ENCODE peak calls at places on chromosome 21, in seven cellular contexts. O, F, T, S, X, K and J are unnamed samples.
A peak's percentile ranks its signal among the peaks of the same experiment; 100 is the strongest.

GRCh38 chr21:38208118-38208517 is 48.7 kb upstream of the KCNJ15 start:
- DNase-seq in O (no peak), F (peak; percentile 7), T (no peak), S (no peak), X (no peak), K (no peak), J (no peak)

GRCh38 chr21:43266534-43266933 is 97.7 kb downstream of the CRYAA start:
- DNase-seq in O (no peak), F (no peak), T (no peak), S (no peak), X (no peak), K (no peak), J (no peak)

GRCh38 chr21:34881421-34881820 is 167.7 kb downstream of the RUNX1 start:
- DNase-seq in O (no peak), F (no peak), T (no peak), S (no peak), X (no peak), K (no peak), J (peak; percentile 89)

GRCh38 chr21:42751866-42752265 is 98.4 kb downstream of the PDE9A start:
- DNase-seq in O (no peak), F (no peak), T (no peak), S (no peak), X (no peak), K (no peak), J (no peak)

GRCh38 chr21:21439761-21440160 is 441.6 kb downstream of the NCAM2 start:
- DNase-seq in O (no peak), F (no peak), T (no peak), S (no peak), X (no peak), K (no peak), J (peak; percentile 2)

GRCh38 chr21:42645211-42646075 is 8.0 kb upstream of the PDE9A start:
- DNase-seq in O (no peak), F (no peak), T (no peak), S (no peak), X (no peak), K (no peak), J (no peak)

GRCh38 chr21:36125513-36126121 is 9.3 kb upstream of the CBR3 start:
- DNase-seq in O (peak; percentile 71), F (peak; percentile 66), T (no peak), S (peak; percentile 59), X (peak; percentile 53), K (no peak), J (peak; percentile 52)

GRCh38 chr21:16976132-16976666 is 536.6 kb upstream of the CXADR start:
- DNase-seq in O (no peak), F (no peak), T (no peak), S (no peak), X (no peak), K (no peak), J (peak; percentile 1)

GRCh38 chr21:44710756-44711326 is 531 bp downstream of the TSPEAR start:
- DNase-seq in O (no peak), F (no peak), T (peak; percentile 72), S (no peak), X (peak; percentile 30), K (no peak), J (no peak)
- H3K4me1 ChIP-seq in O (peaks cover 5% of the 10 kb centered on the region), F (no peaks in the 10 kb centered on the region), T (peaks cover 3% of the 10 kb centered on the region), S (peaks cover 32% of the 10 kb centered on the region), X (peaks cover 75% of the 10 kb centered on the region), K (peaks cover 33% of the 10 kb centered on the region), J (no peaks in the 10 kb centered on the region)

GRCh38 chr21:28826569-28826968 is 166.1 kb downstream of the LTN1 start:
- DNase-seq in O (no peak), F (no peak), T (no peak), S (no peak), X (no peak), K (no peak), J (no peak)

GRCh38 chr21:28832013-28832714 is 160.5 kb downstream of the LTN1 start:
- DNase-seq in O (no peak), F (peak; percentile 41), T (no peak), S (peak; percentile 17), X (no peak), K (no peak), J (peak; percentile 21)

GRCh38 chr21:28832715-28833061 is 160.0 kb downstream of the LTN1 start:
- DNase-seq in O (no peak), F (no peak), T (no peak), S (no peak), X (no peak), K (no peak), J (no peak)

GRCh38 chr21:28827422-28827821 is 165.3 kb downstream of the LTN1 start:
- DNase-seq in O (no peak), F (no peak), T (no peak), S (no peak), X (no peak), K (no peak), J (no peak)

DNA sequence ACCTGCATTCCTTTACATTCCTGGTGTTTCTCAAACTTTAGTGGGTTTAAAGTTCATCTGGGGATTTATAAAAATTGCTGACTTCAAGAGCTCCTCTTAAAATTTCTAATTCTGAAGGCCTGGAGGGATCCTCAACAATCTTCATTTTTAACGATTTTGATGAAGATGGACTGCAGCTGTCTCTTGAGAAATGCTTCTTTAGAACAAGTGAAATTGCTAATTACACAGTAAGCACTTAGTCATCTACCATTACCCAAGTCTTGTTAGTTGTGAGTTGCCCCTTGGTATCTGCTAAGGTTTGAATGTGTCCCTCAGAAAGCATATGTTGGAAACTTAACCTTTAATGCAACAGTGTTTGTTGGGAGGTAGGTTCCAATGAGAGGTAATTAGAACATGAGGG is 163.7 kb downstream of the LTN1 start:
- DNase-seq in O (no peak), F (no peak), T (no peak), S (no peak), X (no peak), K (no peak), J (no peak)
- H3K27ac ChIP-seq in O (no peak overlapping the region), F (no peak overlapping the region), T (no peak overlapping the region), S (no peak overlapping the region), X (no peak overlapping the region), K (no peak overlapping the region), J (no peak overlapping the region)

GRCh38 chr21:33011462-33011861 is 14.3 kb upstream of the OLIG2 start:
- DNase-seq in O (no peak), F (no peak), T (no peak), S (no peak), X (no peak), K (no peak), J (peak; percentile 55)

GRCh38 chr21:33013618-33014017 is 12.1 kb upstream of the OLIG2 start:
- DNase-seq in O (no peak), F (no peak), T (no peak), S (no peak), X (peak; percentile 29), K (no peak), J (no peak)

GRCh38 chr21:33007747-33008146 is 18.0 kb upstream of the OLIG2 start:
- DNase-seq in O (no peak), F (no peak), T (no peak), S (no peak), X (no peak), K (no peak), J (no peak)
- H3K4me1 ChIP-seq in O (no peaks in the 10 kb centered on the region), F (no peaks in the 10 kb centered on the region), T (no peaks in the 10 kb centered on the region), S (no peaks in the 10 kb centered on the region), X (no peaks in the 10 kb centered on the region), K (no peaks in the 10 kb centered on the region), J (no peaks in the 10 kb centered on the region)

GRCh38 chr21:41611966-41612606 is 104.1 kb upstream of the TMPRSS2 start:
- DNase-seq in O (peak; percentile 63), F (peak; percentile 30), T (peak; percentile 73), S (no peak), X (peak; percentile 64), K (no peak), J (peak; percentile 20)

GRCh38 chr21:41614456-41615010 is 106.6 kb upstream of the TMPRSS2 start:
- DNase-seq in O (no peak), F (peak; percentile 51), T (no peak), S (no peak), X (no peak), K (no peak), J (peak; percentile 29)

GRCh38 chr21:41611441-41611840 is 103.5 kb upstream of the TMPRSS2 start:
- DNase-seq in O (no peak), F (no peak), T (no peak), S (no peak), X (no peak), K (no peak), J (no peak)

GRCh38 chr21:41613421-41613998 is 105.6 kb upstream of the TMPRSS2 start:
- DNase-seq in O (no peak), F (no peak), T (no peak), S (no peak), X (no peak), K (no peak), J (no peak)

GRCh38 chr21:41612674-41613250 is 104.8 kb upstream of the TMPRSS2 start:
- DNase-seq in O (peak; percentile 65), F (peak; percentile 68), T (peak; percentile 77), S (peak; percentile 65), X (peak; percentile 84), K (no peak), J (peak; percentile 98)
- H3K27ac ChIP-seq in O (peak overlapping the region; percentile 49), F (peak overlapping the region; percentile 87), T (no peak overlapping the region), S (no peak overlapping the region), X (no peak overlapping the region), K (no peak overlapping the region), J (peak overlapping the region; percentile 78)

GRCh38 chr21:33230518-33231324 is 983 bp downstream of the IFNAR2 start:
- DNase-seq in O (no peak), F (peak; percentile 76), T (peak; percentile 73), S (peak; percentile 49), X (peak; percentile 77), K (no peak), J (peak; percentile 56)
- H3K4me1 ChIP-seq in O (peaks cover 14% of the 10 kb centered on the region), F (peaks cover 55% of the 10 kb centered on the region), T (peaks cover 5% of the 10 kb centered on the region), S (no peaks in the 10 kb centered on the region), X (peaks cover 12% of the 10 kb centered on the region), K (peaks cover 16% of the 10 kb centered on the region), J (peaks cover 6% of the 10 kb centered on the region)

DNA sequence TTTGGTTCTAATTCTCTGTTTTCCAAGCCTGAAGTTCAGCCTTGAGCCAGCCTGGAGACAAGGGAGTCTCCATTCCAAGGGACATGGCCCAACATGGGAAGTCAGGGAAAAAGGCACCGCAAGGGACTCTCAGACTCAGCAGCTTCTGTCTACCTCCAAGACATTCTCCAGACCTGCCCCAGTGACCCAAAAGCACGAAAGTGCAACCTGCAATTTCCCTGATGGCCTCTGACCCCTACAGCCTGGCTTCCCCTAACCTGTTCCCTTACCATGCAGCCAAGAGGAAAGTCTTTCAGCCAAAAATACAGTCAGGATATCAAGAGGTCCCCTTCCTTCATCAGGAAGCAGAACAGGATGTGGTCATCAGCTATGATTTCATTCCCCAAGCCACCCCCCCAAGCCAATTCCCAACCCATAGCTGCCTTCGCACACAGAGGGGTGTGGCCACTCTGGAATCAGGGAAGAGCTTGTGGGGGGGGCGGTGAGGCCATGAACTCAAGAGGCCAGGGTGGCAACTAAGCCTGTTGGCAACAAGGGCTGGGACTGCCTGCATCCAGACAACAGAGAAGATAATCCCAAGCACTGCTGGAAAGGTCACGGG is 59.2 kb downstream of the TIAM1 start:
- DNase-seq in O (no peak), F (peak; percentile 10), T (no peak), S (no peak), X (no peak), K (no peak), J (peak; percentile 39)
- H3K27ac ChIP-seq in O (no peak overlapping the region), F (no peak overlapping the region), T (no peak overlapping the region), S (no peak overlapping the region), X (no peak overlapping the region), K (no peak overlapping the region), J (no peak overlapping the region)

DNA sequence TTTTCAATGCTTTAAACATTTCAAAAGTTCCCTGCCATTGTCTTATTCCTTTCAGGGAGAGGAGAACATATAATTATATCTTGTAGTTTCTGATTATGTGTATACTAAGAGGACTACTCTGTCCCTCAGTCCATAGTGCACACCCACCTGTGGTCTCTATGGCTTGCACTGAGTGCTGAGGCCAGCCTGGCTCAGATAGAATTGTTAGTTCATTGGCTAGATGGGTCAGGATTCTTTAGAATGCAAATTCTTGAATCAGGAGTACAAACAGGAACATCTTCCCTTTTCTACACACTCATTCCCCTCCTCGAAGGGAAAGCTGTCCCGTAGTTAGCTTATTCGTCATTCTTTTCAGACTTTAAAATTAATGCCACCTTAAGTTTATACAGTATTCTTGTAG is 8.2 kb downstream of the BACH1 start:
- DNase-seq in O (no peak), F (no peak), T (no peak), S (no peak), X (no peak), K (no peak), J (no peak)
- H3K4me1 ChIP-seq in O (peaks cover 26% of the 10 kb centered on the region), F (peaks cover 12% of the 10 kb centered on the region), T (peaks cover 8% of the 10 kb centered on the region), S (peaks cover 29% of the 10 kb centered on the region), X (no peaks in the 10 kb centered on the region), K (no peaks in the 10 kb centered on the region), J (peaks cover 27% of the 10 kb centered on the region)